ENCODE peak calls at places on chromosome 10, in four cellular contexts. Q is neural crest cell, Y is AG04450, R is activated B cell treated with CpG ODN at 0.5 μM for 24 hours. D is an unnamed sample.

GRCh38 chr10:14604181-14605142 is 170.2 kb downstream of the FAM107B start:
- DNase-seq in Q (peak; percentile 60), Y (no peak), R (peak; percentile 72), D (peak; percentile 85)

GRCh38 chr10:6083523-6084475 is 5.0 kb upstream of the RBM17 start:
- DNase-seq in Y (no peak), R (no peak), Q (no peak), D (no peak)

GRCh38 chr10:86711957-86712708 is 43.8 kb downstream of the LDB3 start:
- DNase-seq in Y (no peak), Q (peak; percentile 47), R (peak; percentile 59), D (peak; percentile 33)

GRCh38 chr10:121830101-121830500 is 97.7 kb downstream of the ATE1 start:
- DNase-seq in R (no peak), Q (no peak), Y (no peak), D (no peak)

GRCh38 chr10:130578532-130579289 is 442.5 kb downstream of the GLRX3 start:
- DNase-seq in Y (no peak), Q (no peak), R (no peak), D (no peak)

GRCh38 chr10:71737356-71738172 is 18.0 kb upstream of the C10orf105 start:
- DNase-seq in R (no peak), Q (no peak), Y (no peak), D (no peak)

GRCh38 chr10:101224060-101224909 is 5.0 kb downstream of the LBX1 start:
- DNase-seq in Q (no peak), R (no peak), Y (no peak), D (no peak)

GRCh38 chr10:130443236-130443635 is 307.0 kb downstream of the GLRX3 start:
- DNase-seq in Q (no peak), Y (no peak), R (no peak), D (no peak)

GRCh38 chr10:25061711-25062455 is 45.5 kb downstream of the THNSL1 start:
- DNase-seq in Y (no peak), Q (no peak), R (no peak), D (no peak)

GRCh38 chr10:112282086-112282485 is 1.1 kb upstream of the TECTB start:
- DNase-seq in Q (no peak), R (no peak), Y (no peak), D (no peak)

GRCh38 chr10:52526251-52526823 is 212.3 kb downstream of the DKK1 start:
- DNase-seq in R (no peak), Q (no peak), Y (no peak), D (no peak)

GRCh38 chr10:43940898-43941777 is 292.5 kb upstream of the ZNF32 start:
- DNase-seq in R (no peak), Y (no peak), Q (no peak), D (no peak)

GRCh38 chr10:86710987-86711236 is 42.6 kb downstream of the LDB3 start:
- DNase-seq in Y (no peak), Q (no peak), R (no peak), D (no peak)

GRCh38 chr10:46297406-46298204 is 10.8 kb downstream of the ANTXRL start:
- DNase-seq in Q (no peak), R (no peak), Y (no peak), D (no peak)

GRCh38 chr10:11699546-11700097 is 42.6 kb upstream of the ECHDC3 start:
- DNase-seq in R (no peak), Q (no peak), Y (no peak), D (no peak)
- TF ChIP-seq CTCF in R (no peak), Q (no peak), Y (no peak), D (no peak)

DNA sequence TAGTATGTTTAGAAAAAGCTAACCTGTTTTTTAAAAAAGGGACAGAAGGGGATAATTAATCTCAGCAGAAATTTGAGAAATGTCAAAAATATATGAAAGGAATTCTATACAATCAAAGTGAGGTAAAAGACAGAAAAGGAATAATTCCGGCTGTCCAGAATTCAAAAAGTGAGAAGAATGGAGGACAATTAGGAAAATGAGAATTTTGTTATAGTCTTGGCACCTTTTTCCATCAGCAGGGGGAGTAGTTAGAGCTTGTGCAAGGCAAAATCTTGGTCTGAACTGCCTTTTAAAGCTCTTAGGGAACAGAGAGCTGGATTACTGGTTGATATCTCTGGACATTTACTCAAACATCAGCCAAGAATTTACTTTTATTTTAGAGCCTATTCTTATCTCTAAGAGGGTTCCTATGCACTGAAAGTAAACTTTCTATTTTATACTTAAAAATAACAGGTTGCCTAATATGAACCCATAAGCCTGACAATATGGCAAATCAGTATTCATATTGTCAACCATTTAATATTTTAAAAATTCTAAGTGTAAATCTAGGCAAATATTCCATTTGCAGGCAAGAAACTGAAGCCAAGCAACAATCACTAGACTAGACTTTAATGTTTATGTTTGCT is 185.6 kb downstream of the ANK3 start:
- DNase-seq in Y (no peak), R (no peak), Q (peak; percentile 6), D (peak; percentile 21)
- TF ChIP-seq CTCF in Y (peak; percentile 79), R (peak; percentile 50), Q (peak; percentile 78), D (peak; percentile 44)

GRCh38 chr10:34156781-34157425 is 658.2 kb downstream of the PARD3 start:
- DNase-seq in Y (peak; percentile 21), R (no peak), Q (no peak), D (no peak)
- TF ChIP-seq CTCF in Y (peak; percentile 44), R (no peak), Q (no peak), D (no peak)

GRCh38 chr10:78231930-78232329 is 198.3 kb downstream of the RPS24 start:
- DNase-seq in Q (no peak), R (no peak), Y (no peak), D (no peak)
- TF ChIP-seq CTCF in Q (peak; percentile 28), R (no peak), Y (peak; percentile 42), D (no peak)

GRCh38 chr10:70222340-70222794 is 10.9 kb downstream of the PPA1 start:
- DNase-seq in Q (no peak), R (no peak), Y (no peak), D (no peak)
- TF ChIP-seq CTCF in Q (no peak), R (no peak), Y (no peak), D (no peak)

DNA sequence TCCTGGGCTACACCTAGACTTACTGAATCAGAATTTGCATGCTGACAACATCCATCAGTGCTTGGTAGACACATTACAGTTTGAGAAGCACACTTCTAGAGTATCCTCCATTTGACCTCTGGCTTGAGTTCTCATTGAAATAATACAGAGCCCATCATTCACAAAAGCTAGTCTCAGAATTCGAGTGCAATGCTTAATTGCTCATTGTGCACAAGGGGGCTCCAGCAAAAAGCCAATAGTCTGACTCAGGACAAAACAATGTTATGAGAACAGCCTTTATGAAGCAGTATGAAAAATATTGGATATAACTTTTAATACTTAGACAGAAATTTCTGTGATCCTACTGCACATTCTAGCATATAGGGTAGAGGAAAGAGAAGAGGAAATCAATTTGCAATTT is 105.7 kb upstream of the ANK3 start:
- DNase-seq in Y (no peak), Q (no peak), R (no peak), D (no peak)
- TF ChIP-seq CTCF in Y (peak; percentile 21), Q (no peak), R (no peak), D (no peak)